ENCODE peak calls at places on chromosomes 2 and 18, in five cellular contexts. A is cardiac fibroblast, L is NCI-H2227 treated with DMSO at 0.1 percent for 48 hours, V is type B pancreatic cell, W is GM04504. C is an unnamed sample.

GRCh38 chr2:37771600-37772088 is 100.2 kb upstream of the CDC42EP3 start:
- DNase-seq in A (peak), L (no peak), V (no peak), W (peak), C (no peak)

GRCh38 chr2:240426797-240427721 is 8.4 kb upstream of the GPC1 start:
- DNase-seq in A (peak), L (no peak), V (no peak), W (peak), C (no peak)

GRCh38 chr2:127706215-127706990 is 5.1 kb downstream of the SFT2D3 start:
- DNase-seq in A (no peak), L (no peak), V (no peak), W (no peak), C (no peak)

GRCh38 chr2:6968319-6969100 is 51.3 kb downstream of the RNF144A start:
- DNase-seq in A (peak), L (peak), V (no peak), W (no peak), C (no peak)

GRCh38 chr2:218871345-218872302 is 9.0 kb upstream of the WNT10A start:
- DNase-seq in A (no peak), L (no peak), V (no peak), W (no peak), C (no peak)

GRCh38 chr18:77223221-77223639 is 26.4 kb upstream of the GALR1 start:
- DNase-seq in A (no peak), L (no peak), V (no peak), W (no peak), C (no peak)

GRCh38 chr18:51009071-51009470 is 20.9 kb upstream of the SMAD4 start:
- DNase-seq in A (no peak), L (no peak), V (no peak), W (no peak), C (no peak)

GRCh38 chr18:33181016-33181415 is 259.5 kb downstream of the CCDC178 start:
- DNase-seq in A (no peak), L (no peak), V (no peak), W (no peak), C (no peak)

GRCh38 chr18:12946549-12947354 is 1.1 kb upstream of the SEH1L start:
- DNase-seq in A (peak), L (peak), V (no peak), W (peak), C (peak)

GRCh38 chr2:227774011-227774624 is 28.4 kb downstream of the SCYGR8 start:
- DNase-seq in A (no peak), L (no peak), V (no peak), W (no peak), C (no peak)

GRCh38 chr2:85712849-85713612 is 18.9 kb downstream of the GNLY start:
- DNase-seq in A (peak), L (no peak), V (peak), W (no peak), C (no peak)

GRCh38 chr18:31195063-31195462 is 32.4 kb upstream of the DSC1 start:
- DNase-seq in A (no peak), L (no peak), V (no peak), W (no peak), C (no peak)

GRCh38 chr2:234910186-234910679 is 41.6 kb upstream of the SH3BP4 start:
- DNase-seq in A (no peak), L (no peak), V (no peak), W (no peak), C (no peak)

GRCh38 chr2:241795021-241795999 is 13.7 kb upstream of the NEU4 start:
- DNase-seq in A (no peak), L (no peak), V (no peak), W (no peak), C (no peak)

C was measured in AG04450.